ENCODE peak calls at places on chromosome X, in seven cellular contexts. One of them, this sample, is unnamed.

GRCh38 chrX:31832263-31832662 is 760.4 kb upstream of the FTHL17 start:
- DNase-seq in NCI-H345: no peak
- DNase-seq in renal cortical epithelial cell: peak; percentile 80
- DNase-seq in D341Med: no peak
- DNase-seq in posterior cingulate gyrus: no peak
- DNase-seq in NCI-H146: no peak
- DNase-seq in NCI-H1930: no peak
- DNase-seq in this sample: peak; percentile 57

GRCh38 chrX:47175588-47175980 is 18.0 kb upstream of the UBA1 start:
- DNase-seq in NCI-H345: no peak
- DNase-seq in renal cortical epithelial cell: no peak
- DNase-seq in D341Med: no peak
- DNase-seq in posterior cingulate gyrus: no peak
- DNase-seq in NCI-H146: no peak
- DNase-seq in NCI-H1930: no peak
- DNase-seq in this sample: no peak

GRCh38 chrX:54423161-54423888 is 16.9 kb upstream of the TSR2 start:
- DNase-seq in NCI-H345: no peak
- DNase-seq in renal cortical epithelial cell: no peak
- DNase-seq in D341Med: peak; percentile 54
- DNase-seq in posterior cingulate gyrus: no peak
- DNase-seq in NCI-H146: no peak
- DNase-seq in NCI-H1930: no peak
- DNase-seq in this sample: no peak

GRCh38 chrX:149630681-149631292 is 805 bp downstream of the TMEM185A start:
- DNase-seq in NCI-H345: peak; percentile 1
- DNase-seq in renal cortical epithelial cell: peak; percentile 53
- DNase-seq in D341Med: no peak
- DNase-seq in posterior cingulate gyrus: no peak
- DNase-seq in NCI-H146: peak; percentile 24
- DNase-seq in NCI-H1930: no peak
- DNase-seq in this sample: no peak

GRCh38 chrX:16488959-16489358 is 161.0 kb upstream of the S100G start:
- DNase-seq in NCI-H345: no peak
- DNase-seq in renal cortical epithelial cell: no peak
- DNase-seq in D341Med: no peak
- DNase-seq in posterior cingulate gyrus: no peak
- DNase-seq in NCI-H146: no peak
- DNase-seq in NCI-H1930: no peak
- DNase-seq in this sample: no peak

GRCh38 chrX:153708415-153708814 is 15.8 kb downstream of the BCAP31 start:
- DNase-seq in NCI-H345: no peak
- DNase-seq in renal cortical epithelial cell: peak; percentile 87
- DNase-seq in D341Med: peak; percentile 75
- DNase-seq in posterior cingulate gyrus: peak; percentile 83
- DNase-seq in NCI-H146: peak; percentile 38
- DNase-seq in NCI-H1930: peak; percentile 3
- DNase-seq in this sample: no peak

GRCh38 chrX:334971-335757 is 16.6 kb upstream of the GTPBP6 start:
- DNase-seq in NCI-H345: no peak
- DNase-seq in renal cortical epithelial cell: no peak
- DNase-seq in D341Med: no peak
- DNase-seq in posterior cingulate gyrus: no peak
- DNase-seq in NCI-H146: no peak
- DNase-seq in NCI-H1930: no peak
- DNase-seq in this sample: no peak

GRCh38 chrX:98956014-98956413 is 1454.1 kb downstream of the PCDH19 start:
- DNase-seq in NCI-H345: no peak
- DNase-seq in renal cortical epithelial cell: no peak
- DNase-seq in D341Med: no peak
- DNase-seq in posterior cingulate gyrus: no peak
- DNase-seq in NCI-H146: no peak
- DNase-seq in NCI-H1930: no peak
- DNase-seq in this sample: no peak

GRCh38 chrX:105461013-105461412 is 240.5 kb upstream of the TEX13A start:
- DNase-seq in NCI-H345: no peak
- DNase-seq in renal cortical epithelial cell: peak; percentile 30
- DNase-seq in D341Med: no peak
- DNase-seq in posterior cingulate gyrus: no peak
- DNase-seq in NCI-H146: no peak
- DNase-seq in NCI-H1930: no peak
- DNase-seq in this sample: no peak

GRCh38 chrX:136866337-136867095 is 14.0 kb downstream of the RBMX start:
- DNase-seq in NCI-H345: no peak
- DNase-seq in renal cortical epithelial cell: no peak
- DNase-seq in D341Med: no peak
- DNase-seq in posterior cingulate gyrus: no peak
- DNase-seq in NCI-H146: no peak
- DNase-seq in NCI-H1930: no peak
- DNase-seq in this sample: no peak

GRCh38 chrX:150569155-150569477 is 695 bp downstream of the MTM1 start:
- DNase-seq in NCI-H345: no peak
- DNase-seq in renal cortical epithelial cell: no peak
- DNase-seq in D341Med: no peak
- DNase-seq in posterior cingulate gyrus: no peak
- DNase-seq in NCI-H146: no peak
- DNase-seq in NCI-H1930: no peak
- DNase-seq in this sample: no peak

GRCh38 chrX:28847423-28847822 is 260.2 kb downstream of the IL1RAPL1 start:
- DNase-seq in NCI-H345: no peak
- DNase-seq in renal cortical epithelial cell: peak; percentile 41
- DNase-seq in D341Med: no peak
- DNase-seq in posterior cingulate gyrus: peak; percentile 74
- DNase-seq in NCI-H146: no peak
- DNase-seq in NCI-H1930: no peak
- DNase-seq in this sample: no peak

GRCh38 chrX:110915120-110915519 is 119.5 kb upstream of the CHRDL1 start:
- DNase-seq in NCI-H345: no peak
- DNase-seq in renal cortical epithelial cell: peak; percentile 32
- DNase-seq in D341Med: no peak
- DNase-seq in posterior cingulate gyrus: no peak
- DNase-seq in NCI-H146: no peak
- DNase-seq in NCI-H1930: no peak
- DNase-seq in this sample: no peak